ENCODE peak calls at places on chromosomes 16 and 17, in five cellular contexts. One of them, this sample, is unnamed.

GRCh38 chr16:1779741-1780676 is 2.4 kb downstream of the SPSB3 start:
- DNase-seq in uterus: no peak
- DNase-seq in tibial nerve: no peak
- DNase-seq in breast epithelium: no peak
- DNase-seq in upper lobe of left lung: no peak
- DNase-seq in this sample: no peak

GRCh38 chr16:15973460-15973859 is 24.0 kb downstream of the ABCC1 start:
- DNase-seq in uterus: no peak
- DNase-seq in tibial nerve: no peak
- DNase-seq in breast epithelium: no peak
- DNase-seq in upper lobe of left lung: no peak
- DNase-seq in this sample: no peak

GRCh38 chr16:2512920-2513404 is 790 bp upstream of the ATP6V0C start:
- DNase-seq in breast epithelium: no peak
- DNase-seq in tibial nerve: no peak
- DNase-seq in upper lobe of left lung: peak
- DNase-seq in uterus: peak
- DNase-seq in this sample: no peak

GRCh38 chr17:20073056-20073979 is 64.2 kb downstream of the SPECC1 start:
- DNase-seq in uterus: peak
- DNase-seq in upper lobe of left lung: peak
- DNase-seq in tibial nerve: peak
- DNase-seq in breast epithelium: no peak
- DNase-seq in this sample: peak

GRCh38 chr17:45791935-45792334 is 7.8 kb downstream of the CRHR1 start:
- DNase-seq in upper lobe of left lung: peak
- DNase-seq in uterus: no peak
- DNase-seq in tibial nerve: no peak
- DNase-seq in breast epithelium: no peak
- DNase-seq in this sample: peak

GRCh38 chr17:74164446-74165045 is 38.9 kb upstream of the RPL38 start:
- DNase-seq in uterus: no peak
- DNase-seq in breast epithelium: no peak
- DNase-seq in tibial nerve: no peak
- DNase-seq in upper lobe of left lung: no peak
- DNase-seq in this sample: peak

GRCh38 chr16:4613636-4614570 is 785 bp downstream of the UBALD1 start:
- DNase-seq in breast epithelium: no peak
- DNase-seq in upper lobe of left lung: no peak
- DNase-seq in uterus: peak
- DNase-seq in tibial nerve: no peak
- DNase-seq in this sample: no peak

GRCh38 chr16:11439790-11440656 is 94.8 kb downstream of the RMI2 start:
- DNase-seq in upper lobe of left lung: no peak
- DNase-seq in breast epithelium: no peak
- DNase-seq in tibial nerve: no peak
- DNase-seq in uterus: no peak
- DNase-seq in this sample: no peak

GRCh38 chr16:86498155-86498651 is 12.1 kb upstream of the FOXF1 start:
- DNase-seq in tibial nerve: no peak
- DNase-seq in uterus: no peak
- DNase-seq in upper lobe of left lung: no peak
- DNase-seq in breast epithelium: no peak
- DNase-seq in this sample: no peak

GRCh38 chr17:36992701-36993100 is 43.9 kb downstream of the AATF start:
- DNase-seq in upper lobe of left lung: no peak
- DNase-seq in uterus: no peak
- DNase-seq in tibial nerve: no peak
- DNase-seq in breast epithelium: no peak
- DNase-seq in this sample: no peak

GRCh38 chr17:79659376-79659775 is 48.5 kb upstream of the RBFOX3 start:
- DNase-seq in tibial nerve: no peak
- DNase-seq in uterus: no peak
- DNase-seq in upper lobe of left lung: no peak
- DNase-seq in breast epithelium: no peak
- DNase-seq in this sample: peak

GRCh38 chr16:19502395-19503131 is 19.3 kb downstream of the GDE1 start:
- DNase-seq in upper lobe of left lung: peak
- DNase-seq in tibial nerve: peak
- DNase-seq in uterus: peak
- DNase-seq in breast epithelium: peak
- DNase-seq in this sample: peak

GRCh38 chr17:47324224-47325020 is 667 bp downstream of the EFCAB13 start:
- DNase-seq in tibial nerve: peak
- DNase-seq in breast epithelium: peak
- DNase-seq in uterus: peak
- DNase-seq in upper lobe of left lung: peak
- DNase-seq in this sample: peak

GRCh38 chr16:11748404-11749254 is 6.0 kb upstream of the TXNDC11 start:
- DNase-seq in uterus: no peak
- DNase-seq in tibial nerve: no peak
- DNase-seq in upper lobe of left lung: no peak
- DNase-seq in breast epithelium: no peak
- DNase-seq in this sample: no peak

GRCh38 chr17:21196126-21196525 is 17.8 kb downstream of the TMEM11 start:
- DNase-seq in upper lobe of left lung: no peak
- DNase-seq in tibial nerve: no peak
- DNase-seq in uterus: no peak
- DNase-seq in breast epithelium: no peak
- DNase-seq in this sample: no peak

GRCh38 chr17:10021239-10021638 is 116.2 kb upstream of the RCVRN start:
- DNase-seq in tibial nerve: peak
- DNase-seq in upper lobe of left lung: peak
- DNase-seq in breast epithelium: no peak
- DNase-seq in uterus: no peak
- DNase-seq in this sample: no peak

GRCh38 chr17:31530391-31530990 is 139.0 kb downstream of the RAB11FIP4 start:
- DNase-seq in upper lobe of left lung: no peak
- DNase-seq in tibial nerve: no peak
- DNase-seq in uterus: peak
- DNase-seq in breast epithelium: no peak
- DNase-seq in this sample: no peak

GRCh38 chr16:55324491-55325447 is 766 bp downstream of the IRX6 start:
- DNase-seq in tibial nerve: no peak
- DNase-seq in upper lobe of left lung: peak
- DNase-seq in breast epithelium: no peak
- DNase-seq in uterus: no peak
- DNase-seq in this sample: peak

GRCh38 chr16:11251525-11252481 is 4.2 kb downstream of the SOCS1 start:
- DNase-seq in upper lobe of left lung: peak
- DNase-seq in breast epithelium: no peak
- DNase-seq in uterus: no peak
- DNase-seq in tibial nerve: no peak
- DNase-seq in this sample: no peak

GRCh38 chr17:65797809-65798208 is 236.4 kb upstream of the AXIN2 start:
- DNase-seq in tibial nerve: no peak
- DNase-seq in uterus: no peak
- DNase-seq in breast epithelium: no peak
- DNase-seq in upper lobe of left lung: no peak
- DNase-seq in this sample: no peak

GRCh38 chr16:5326395-5326794 is 228.8 kb upstream of the EEF2KMT start:
- DNase-seq in upper lobe of left lung: no peak
- DNase-seq in tibial nerve: no peak
- DNase-seq in uterus: no peak
- DNase-seq in breast epithelium: no peak
- DNase-seq in this sample: no peak

GRCh38 chr17:19718613-19719364 is 2.4 kb upstream of the SLC47A2 start:
- DNase-seq in uterus: no peak
- DNase-seq in tibial nerve: no peak
- DNase-seq in breast epithelium: no peak
- DNase-seq in upper lobe of left lung: no peak
- DNase-seq in this sample: no peak

GRCh38 chr16:51163366-51163765 is 12.3 kb upstream of the SALL1 start:
- DNase-seq in upper lobe of left lung: no peak
- DNase-seq in breast epithelium: no peak
- DNase-seq in tibial nerve: no peak
- DNase-seq in uterus: no peak
- DNase-seq in this sample: no peak

GRCh38 chr17:2068101-2068518 is 13.2 kb downstream of the HIC1 start:
- DNase-seq in uterus: peak
- DNase-seq in upper lobe of left lung: no peak
- DNase-seq in breast epithelium: no peak
- DNase-seq in tibial nerve: no peak
- DNase-seq in this sample: no peak

GRCh38 chr16:85601730-85602401 is 11.3 kb upstream of the GSE1 start:
- DNase-seq in tibial nerve: no peak
- DNase-seq in breast epithelium: no peak
- DNase-seq in uterus: peak
- DNase-seq in upper lobe of left lung: no peak
- DNase-seq in this sample: no peak

GRCh38 chr17:28574536-28574935 is 2.2 kb downstream of the ALDOC start:
- DNase-seq in uterus: no peak
- DNase-seq in breast epithelium: no peak
- DNase-seq in upper lobe of left lung: no peak
- DNase-seq in tibial nerve: no peak
- DNase-seq in this sample: no peak

GRCh38 chr17:18985475-18985874 is 19.1 kb downstream of the FAM83G start:
- DNase-seq in uterus: no peak
- DNase-seq in tibial nerve: no peak
- DNase-seq in upper lobe of left lung: no peak
- DNase-seq in breast epithelium: no peak
- DNase-seq in this sample: no peak

GRCh38 chr16:2149630-2150417 is 1.4 kb downstream of the RAB26 start:
- DNase-seq in breast epithelium: no peak
- DNase-seq in upper lobe of left lung: no peak
- DNase-seq in tibial nerve: no peak
- DNase-seq in uterus: no peak
- DNase-seq in this sample: no peak

GRCh38 chr17:74380086-74380958 is 13.0 kb downstream of the GPR142 start:
- DNase-seq in tibial nerve: no peak
- DNase-seq in upper lobe of left lung: peak
- DNase-seq in breast epithelium: no peak
- DNase-seq in uterus: no peak
- DNase-seq in this sample: no peak

GRCh38 chr16:1152123-1152638 is 725 bp upstream of the CACNA1H start:
- DNase-seq in uterus: no peak
- DNase-seq in upper lobe of left lung: no peak
- DNase-seq in tibial nerve: no peak
- DNase-seq in breast epithelium: no peak
- DNase-seq in this sample: no peak

GRCh38 chr17:61464121-61464905 is 12.1 kb downstream of the TBX4 start:
- DNase-seq in breast epithelium: no peak
- DNase-seq in uterus: no peak
- DNase-seq in upper lobe of left lung: no peak
- DNase-seq in tibial nerve: no peak
- DNase-seq in this sample: no peak

GRCh38 chr17:78255029-78255656 is 23.7 kb downstream of the TMEM235 start:
- DNase-seq in uterus: no peak
- DNase-seq in tibial nerve: no peak
- DNase-seq in upper lobe of left lung: no peak
- DNase-seq in breast epithelium: no peak
- DNase-seq in this sample: no peak

GRCh38 chr17:78253946-78254672 is 22.7 kb downstream of the TMEM235 start:
- DNase-seq in breast epithelium: peak
- DNase-seq in upper lobe of left lung: peak
- DNase-seq in tibial nerve: peak
- DNase-seq in uterus: peak
- DNase-seq in this sample: peak

GRCh38 chr17:78256705-78257559 is 25.5 kb downstream of the TMEM235 start:
- DNase-seq in upper lobe of left lung: no peak
- DNase-seq in tibial nerve: no peak
- DNase-seq in breast epithelium: no peak
- DNase-seq in uterus: no peak
- DNase-seq in this sample: no peak

GRCh38 chr17:78257810-78258322 is 26.4 kb downstream of the TMEM235 start:
- DNase-seq in tibial nerve: no peak
- DNase-seq in breast epithelium: no peak
- DNase-seq in uterus: no peak
- DNase-seq in upper lobe of left lung: peak
- DNase-seq in this sample: no peak

DNA sequence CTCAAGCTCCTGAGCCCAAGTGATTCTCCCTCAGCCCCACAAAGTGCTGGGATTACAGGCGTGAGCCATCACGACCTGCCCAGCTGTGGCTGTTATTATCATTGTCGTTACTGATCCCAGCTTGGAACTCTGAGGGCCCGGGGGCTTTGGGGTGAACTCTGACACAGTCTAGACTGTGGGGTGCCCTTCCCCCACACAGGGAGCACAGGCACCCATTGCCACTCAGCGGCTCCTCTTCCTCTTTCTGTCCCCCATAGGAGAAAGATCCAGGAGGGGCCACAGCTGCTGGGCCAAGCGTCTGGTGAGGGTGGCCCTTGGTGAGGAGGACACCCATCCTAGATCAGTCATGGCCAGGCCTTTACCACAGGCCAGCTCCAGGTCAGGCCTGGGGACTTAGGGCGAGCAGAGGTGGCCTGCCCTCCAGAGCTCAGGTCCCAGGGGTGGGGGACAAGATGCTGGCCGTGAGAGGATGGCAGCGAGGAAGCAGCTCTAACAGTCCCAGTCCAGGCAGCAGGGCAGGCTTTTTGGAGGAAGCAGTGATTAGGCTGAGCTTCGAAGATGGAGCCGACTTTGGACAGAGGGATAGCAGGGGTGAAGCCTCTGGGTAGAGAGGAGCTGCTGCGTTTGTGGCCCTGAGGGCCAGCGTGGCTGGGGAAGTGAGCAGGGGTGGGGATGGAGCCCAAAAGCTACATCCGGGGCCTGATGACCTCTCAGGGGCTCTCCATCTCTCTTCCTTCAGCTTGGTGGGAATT is 24.7 kb downstream of the TMEM235 start:
- DNase-seq in upper lobe of left lung: no peak
- DNase-seq in uterus: no peak
- DNase-seq in breast epithelium: no peak
- DNase-seq in tibial nerve: no peak
- DNase-seq in this sample: no peak
- TF ChIP-seq POLR2A in upper lobe of left lung: no peak
- TF ChIP-seq POLR2A in uterus: no peak
- TF ChIP-seq POLR2A in breast epithelium: no peak
- TF ChIP-seq POLR2A in tibial nerve: no peak
- TF ChIP-seq POLR2A in this sample: no peak

DNA sequence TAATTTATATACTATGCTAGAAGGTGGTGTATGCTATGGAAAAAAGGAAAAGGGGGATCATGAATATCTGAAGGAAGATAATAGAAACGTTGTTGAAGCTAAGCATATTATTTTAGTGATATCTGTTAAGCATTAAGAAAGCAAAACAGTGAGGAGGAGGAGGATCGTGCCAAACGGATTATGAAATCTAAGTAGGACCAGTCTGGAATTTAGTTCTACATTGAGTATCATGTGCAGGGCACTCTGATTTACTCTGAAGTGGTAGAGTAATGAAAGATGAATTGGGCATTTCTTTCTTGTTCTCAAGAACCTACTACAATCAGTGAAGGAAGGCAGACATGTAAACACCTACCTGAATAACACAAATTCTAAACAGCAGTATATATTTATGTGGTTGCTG is 195.3 kb downstream of the CYB561 start:
- DNase-seq in upper lobe of left lung: no peak
- DNase-seq in tibial nerve: no peak
- DNase-seq in uterus: no peak
- DNase-seq in breast epithelium: no peak
- DNase-seq in this sample: no peak
- H3K4me3 ChIP-seq in upper lobe of left lung: no peak
- H3K4me3 ChIP-seq in tibial nerve: no peak
- H3K4me3 ChIP-seq in uterus: no peak
- H3K4me3 ChIP-seq in breast epithelium: no peak
- H3K4me3 ChIP-seq in this sample: no peak

GRCh38 chr16:68072038-68072695 is 13.0 kb upstream of the NFATC3 start:
- DNase-seq in upper lobe of left lung: no peak
- DNase-seq in uterus: no peak
- DNase-seq in breast epithelium: no peak
- DNase-seq in tibial nerve: peak
- DNase-seq in this sample: peak
- TF ChIP-seq CTCF in upper lobe of left lung: no peak
- TF ChIP-seq CTCF in uterus: no peak
- TF ChIP-seq CTCF in breast epithelium: no peak
- TF ChIP-seq CTCF in tibial nerve: peak
- TF ChIP-seq CTCF in this sample: no peak

GRCh38 chr17:78174870-78175642 is 6.7 kb downstream of the SYNGR2 start:
- DNase-seq in uterus: no peak
- DNase-seq in upper lobe of left lung: peak
- DNase-seq in breast epithelium: no peak
- DNase-seq in tibial nerve: no peak
- DNase-seq in this sample: no peak
- TF ChIP-seq POLR2A in uterus: no peak
- TF ChIP-seq POLR2A in upper lobe of left lung: no peak
- TF ChIP-seq POLR2A in breast epithelium: no peak
- TF ChIP-seq POLR2A in tibial nerve: no peak
- TF ChIP-seq POLR2A in this sample: no peak

This sample was measured in lower leg skin.